ENCODE peak calls at places on chromosome 6, in six cellular contexts. Q is caudate nucleus, R is uterus, B is GM23248, X is A549, I is PC-3. W is an unnamed sample.

GRCh38 chr6:56749632-56750151 is 107.0 kb upstream of the DST start:
- DNase-seq in X (no peak), R (no peak), I (peak; percentile 91), Q (no peak), B (peak; percentile 93), W (peak; percentile 90)

GRCh38 chr6:142702501-142703460 is 242.2 kb downstream of the HIVEP2 start:
- DNase-seq in B (no peak), Q (no peak), X (no peak), I (no peak), R (no peak), W (no peak)

GRCh38 chr6:63268574-63268973 is 51.2 kb downstream of the LGSN start:
- DNase-seq in R (no peak), Q (no peak), B (no peak), X (no peak), I (no peak), W (no peak)

GRCh38 chr6:121516331-121516730 is 80.9 kb downstream of the GJA1 start:
- DNase-seq in Q (no peak), I (no peak), B (peak; percentile 20), R (no peak), X (no peak), W (no peak)

GRCh38 chr6:90859612-90860011 is 272.7 kb upstream of the MAP3K7 start:
- DNase-seq in I (peak; percentile 31), Q (no peak), R (no peak), B (no peak), X (peak; percentile 22), W (no peak)

GRCh38 chr6:16849280-16850210 is 88.3 kb upstream of the ATXN1 start:
- DNase-seq in I (peak; percentile 93), B (peak; percentile 62), X (peak; percentile 9), R (no peak), Q (no peak), W (peak; percentile 47)

GRCh38 chr6:54267798-54268197 is 40.4 kb upstream of the TINAG start:
- DNase-seq in X (peak; percentile 61), I (peak; percentile 74), B (peak; percentile 62), Q (no peak), R (no peak), W (no peak)

GRCh38 chr6:91213229-91213901 is 626.5 kb upstream of the MAP3K7 start:
- DNase-seq in R (no peak), I (no peak), Q (no peak), B (no peak), X (no peak), W (no peak)

GRCh38 chr6:89364586-89364985 is 12.1 kb upstream of the UBE2J1 start:
- DNase-seq in R (no peak), Q (no peak), B (no peak), X (no peak), I (no peak), W (no peak)

GRCh38 chr6:45676376-45676775 is 298.6 kb upstream of the SUPT3H start:
- DNase-seq in I (no peak), X (no peak), B (no peak), Q (no peak), R (no peak), W (no peak)

GRCh38 chr6:10033223-10033829 is 381.5 kb downstream of the TFAP2A start:
- DNase-seq in Q (no peak), B (peak; percentile 26), R (no peak), X (peak; percentile 97), I (peak; percentile 53), W (peak; percentile 35)

GRCh38 chr6:75337805-75338204 is 53.2 kb upstream of the TMEM30A start:
- DNase-seq in I (no peak), X (no peak), Q (no peak), B (no peak), R (no peak), W (no peak)

GRCh38 chr6:162343196-162343901 is 384.2 kb downstream of the PRKN start:
- DNase-seq in Q (no peak), R (no peak), B (peak; percentile 8), I (no peak), X (peak; percentile 8), W (no peak)

GRCh38 chr6:44542401-44543116 is 155.1 kb downstream of the CDC5L start:
- DNase-seq in I (no peak), X (no peak), B (peak; percentile 50), Q (no peak), R (no peak), W (no peak)

DNA sequence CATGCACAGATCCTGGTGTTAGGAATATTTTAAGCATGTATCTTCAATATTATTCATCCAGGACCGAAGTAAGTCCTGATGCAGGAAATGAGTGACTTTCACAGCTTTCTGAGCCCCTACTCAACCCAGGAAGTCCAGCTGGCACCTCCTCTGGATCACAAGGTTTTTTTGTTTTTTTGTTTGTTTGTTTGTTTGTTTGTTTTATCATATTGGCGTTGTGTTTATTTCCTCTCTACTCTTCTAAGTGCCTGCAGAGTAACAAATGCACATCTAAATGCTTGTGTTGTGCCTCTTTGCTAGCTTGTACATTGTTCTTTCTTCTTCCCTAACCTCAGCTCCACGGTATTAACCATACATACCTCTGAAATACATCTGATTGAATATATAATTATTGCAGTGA is 594.3 kb upstream of the ADGRB3 start:
- DNase-seq in X (no peak), I (no peak), Q (no peak), R (no peak), B (no peak), W (no peak)
- H3K27ac ChIP-seq in X (no peak overlapping the region), I (no peak overlapping the region), Q (no peak overlapping the region), R (no peak overlapping the region), B (no peak overlapping the region), W (no peak overlapping the region)

GRCh38 chr6:11366934-11367637 is 134.6 kb upstream of the NEDD9 start:
- DNase-seq in R (no peak), I (peak; percentile 19), Q (no peak), X (peak; percentile 31), B (peak; percentile 32), W (no peak)
- H3K27ac ChIP-seq in R (peak overlapping the region; percentile 90), I (peak overlapping the region; percentile 40), Q (no peak overlapping the region), X (peak overlapping the region; percentile 77), B (no peak overlapping the region), W (no peak overlapping the region)

DNA sequence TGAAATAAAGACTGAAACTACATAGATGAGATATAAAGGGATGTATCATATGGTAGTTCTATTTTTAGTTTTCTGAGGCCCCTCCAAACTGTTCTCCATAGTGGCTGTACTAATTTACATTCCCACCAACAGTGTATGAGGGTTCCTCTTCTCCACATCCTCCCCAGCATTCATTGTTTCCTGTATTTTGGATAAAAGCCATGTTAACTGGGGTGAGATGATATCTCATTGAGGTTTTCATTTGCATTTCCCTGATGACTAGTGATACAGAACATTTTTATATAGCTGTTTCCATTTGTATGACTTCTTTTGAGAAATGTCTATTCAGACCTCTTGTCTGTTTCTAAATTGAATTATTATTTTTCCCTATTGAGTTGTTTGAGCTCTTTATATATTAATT is 229.3 kb downstream of the RFPL4B start:
- DNase-seq in R (no peak), B (no peak), Q (no peak), X (no peak), I (peak; percentile 20), W (no peak)
- H3K27ac ChIP-seq in R (no peak overlapping the region), B (no peak overlapping the region), Q (no peak overlapping the region), X (no peak overlapping the region), I (no peak overlapping the region), W (no peak overlapping the region)

GRCh38 chr6:139235666-139236065 is 56.1 kb downstream of the TXLNB start:
- DNase-seq in B (no peak), Q (no peak), X (no peak), I (no peak), R (no peak), W (no peak)

GRCh38 chr6:139240161-139241010 is 51.4 kb downstream of the TXLNB start:
- DNase-seq in B (peak; percentile 67), X (no peak), I (peak; percentile 46), R (no peak), Q (no peak), W (no peak)

GRCh38 chr6:139242457-139243240 is 49.1 kb downstream of the TXLNB start:
- DNase-seq in R (no peak), I (no peak), Q (no peak), B (no peak), X (no peak), W (no peak)

GRCh38 chr6:139236105-139236504 is 55.7 kb downstream of the TXLNB start:
- DNase-seq in I (no peak), X (no peak), R (no peak), Q (no peak), B (no peak), W (no peak)

GRCh38 chr6:139239137-139239536 is 52.7 kb downstream of the TXLNB start:
- DNase-seq in R (peak; percentile 29), I (no peak), X (no peak), Q (no peak), B (no peak), W (no peak)
- H3K27ac ChIP-seq in R (peak overlapping the region; percentile 25), I (no peak overlapping the region), X (no peak overlapping the region), Q (no peak overlapping the region), B (no peak overlapping the region), W (no peak overlapping the region)

DNA sequence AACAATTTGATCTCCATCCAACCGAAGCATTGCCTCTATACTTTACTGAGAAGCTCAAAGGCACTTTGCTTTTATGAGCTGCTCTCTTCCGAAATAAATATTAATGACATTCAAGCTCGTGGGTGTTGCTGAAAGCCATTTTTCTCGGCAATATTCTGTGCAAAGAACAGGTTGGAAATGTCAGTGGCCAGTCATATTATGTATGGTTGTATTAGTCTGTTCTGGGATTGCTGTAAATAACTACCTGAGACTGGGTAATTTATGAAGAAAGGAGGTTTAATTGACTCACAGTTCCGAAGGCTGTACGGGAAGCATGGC is 32.1 kb downstream of the TUBB2B start:
- DNase-seq in Q (no peak), B (no peak), R (no peak), X (no peak), I (no peak), W (no peak)
- H3K27ac ChIP-seq in Q (peak overlapping the region; percentile 90), B (no peak overlapping the region), R (peak overlapping the region; percentile 70), X (peak overlapping the region; percentile 66), I (no peak overlapping the region), W (no peak overlapping the region)

GRCh38 chr6:37324131-37325033 is 29.4 kb upstream of the RNF8 start:
- DNase-seq in Q (no peak), I (peak; percentile 96), X (no peak), B (peak; percentile 86), R (no peak), W (peak; percentile 89)

GRCh38 chr6:37321101-37321500 is 32.7 kb upstream of the RNF8 start:
- DNase-seq in Q (no peak), X (no peak), B (no peak), I (no peak), R (no peak), W (no peak)

GRCh38 chr6:37321516-37321915 is 32.3 kb upstream of the RNF8 start:
- DNase-seq in Q (no peak), X (no peak), R (no peak), I (no peak), B (no peak), W (no peak)

GRCh38 chr6:37320649-37321048 is 33.1 kb upstream of the RNF8 start:
- DNase-seq in B (no peak), R (no peak), X (no peak), Q (no peak), I (no peak), W (no peak)

GRCh38 chr6:37323568-37323967 is 30.2 kb upstream of the RNF8 start:
- DNase-seq in B (peak; percentile 21), I (no peak), R (no peak), Q (no peak), X (no peak), W (no peak)
- H3K27ac ChIP-seq in B (peak overlapping the region; percentile 56), I (peak overlapping the region; percentile 96), R (no peak overlapping the region), Q (no peak overlapping the region), X (no peak overlapping the region), W (no peak overlapping the region)

W was measured in Panc1.